ENCODE peak calls at places on chromosomes 4 and X, in eight cellular contexts. N is cardiac muscle cell, H is spleen, Y is IMR-90, Q is epithelial cell of proximal tubule, E is fibroblast of pulmonary artery, O is mucosa of descending colon, X is fibroblast of lung. T is an unnamed sample.

GRCh38 chr4:151227731-151228130 is 49.2 kb upstream of the PRSS48 start:
- DNase-seq in N (peak), H (no peak), Y (peak), Q (peak), E (peak), O (peak), X (peak), T (peak)

GRCh38 chr4:70138751-70139150 is 15.3 kb upstream of the PRR27 start:
- DNase-seq in N (no peak), H (no peak), Y (no peak), Q (no peak), E (no peak), O (no peak), X (no peak), T (no peak)

GRCh38 chrX:86579777-86580176 is 431.5 kb downstream of the DACH2 start:
- DNase-seq in N (no peak), H (no peak), Y (no peak), Q (no peak), E (no peak), O (no peak), X (no peak), T (no peak)

GRCh38 chr4:70531981-70532380 is 13.6 kb downstream of the AMTN start:
- DNase-seq in N (no peak), H (no peak), Y (no peak), Q (no peak), E (no peak), O (no peak), X (no peak), T (no peak)

GRCh38 chrX:69024931-69025330 is 140.3 kb downstream of the PJA1 start:
- DNase-seq in N (peak), H (peak), Y (peak), Q (no peak), E (peak), O (peak), X (peak), T (peak)

GRCh38 chr4:3261411-3262207 is 12.7 kb downstream of the MSANTD1 start:
- DNase-seq in N (no peak), H (no peak), Y (no peak), Q (no peak), E (no peak), O (no peak), X (no peak), T (no peak)

GRCh38 chr4:99362768-99363167 is 10.2 kb upstream of the ADH1C start:
- DNase-seq in N (no peak), H (no peak), Y (no peak), Q (no peak), E (no peak), O (no peak), X (no peak), T (peak)

GRCh38 chrX:21158678-21159077 is 215.5 kb upstream of the CNKSR2 start:
- DNase-seq in N (no peak), H (no peak), Y (no peak), Q (no peak), E (no peak), O (no peak), X (no peak), T (no peak)

GRCh38 chr4:125773502-125773901 is 458.7 kb downstream of the FAT4 start:
- DNase-seq in N (no peak), H (no peak), Y (no peak), Q (no peak), E (no peak), O (no peak), X (no peak), T (no peak)

GRCh38 chrX:102995316-102995715 is 58.2 kb downstream of the RAB40AL start:
- DNase-seq in N (no peak), H (no peak), Y (no peak), Q (no peak), E (no peak), O (no peak), X (peak), T (no peak)

GRCh38 chr4:16616981-16617380 is 281.5 kb downstream of the LDB2 start:
- DNase-seq in N (no peak), H (no peak), Y (no peak), Q (no peak), E (no peak), O (no peak), X (no peak), T (peak)

GRCh38 chr4:16617416-16617815 is 281.0 kb downstream of the LDB2 start:
- DNase-seq in N (peak), H (no peak), Y (peak), Q (no peak), E (peak), O (no peak), X (peak), T (peak)
- H3K4me3 ChIP-seq in N (no peak), H (no peak), Y (peak), Q (no peak), E (no peak), O (no peak), X (peak), T (peak)

GRCh38 chr4:6907658-6908191 is 1.9 kb upstream of the TBC1D14 start:
- DNase-seq in N (peak), H (peak), Y (no peak), Q (no peak), E (peak), O (peak), X (no peak), T (peak)
- TF ChIP-seq CTCF in N (peak), H (peak), Y (peak), Q (peak), E (peak), O (peak), X (no peak), T (peak)

GRCh38 chr4:7812191-7812860 is 127.3 kb downstream of the AFAP1 start:
- DNase-seq in N (no peak), H (no peak), Y (peak), Q (no peak), E (peak), O (no peak), X (peak), T (no peak)
- H3K4me3 ChIP-seq in N (no peak), H (no peak), Y (no peak), Q (no peak), E (no peak), O (no peak), X (no peak), T (no peak)

GRCh38 chrX:131792356-131792749 is 230.7 kb upstream of the STK26 start:
- DNase-seq in N (no peak), H (peak), Y (peak), Q (no peak), E (no peak), O (no peak), X (peak), T (peak)
- TF ChIP-seq CTCF in N (no peak), H (no peak), Y (peak), Q (no peak), E (no peak), O (no peak), X (no peak), T (peak)

GRCh38 chr4:185719493-185719843 is 92.5 kb downstream of the SORBS2 start:
- DNase-seq in N (no peak), H (no peak), Y (no peak), Q (no peak), E (no peak), O (no peak), X (no peak), T (no peak)

GRCh38 chr4:185721190-185721948 is 90.6 kb downstream of the SORBS2 start:
- DNase-seq in N (peak), H (no peak), Y (no peak), Q (no peak), E (peak), O (peak), X (no peak), T (peak)

GRCh38 chr4:185723619-185724150 is 88.3 kb downstream of the SORBS2 start:
- DNase-seq in N (no peak), H (no peak), Y (no peak), Q (no peak), E (no peak), O (no peak), X (no peak), T (no peak)

GRCh38 chr4:185718578-185719492 is 93.2 kb downstream of the SORBS2 start:
- DNase-seq in N (no peak), H (no peak), Y (no peak), Q (peak), E (no peak), O (no peak), X (no peak), T (no peak)

GRCh38 chr4:185721949-185722316 is 90.1 kb downstream of the SORBS2 start:
- DNase-seq in N (peak), H (no peak), Y (no peak), Q (no peak), E (peak), O (no peak), X (no peak), T (peak)
- H3K4me3 ChIP-seq in N (no peak), H (no peak), Y (no peak), Q (no peak), E (no peak), O (no peak), X (no peak), T (no peak)

GRCh38 chr4:37976991-37977470 is 16.8 kb downstream of the PTTG2 start:
- DNase-seq in N (peak), H (peak), Y (peak), Q (no peak), E (peak), O (peak), X (peak), T (peak)
- TF ChIP-seq CTCF in N (no peak), H (no peak), Y (peak), Q (no peak), E (no peak), O (no peak), X (no peak), T (no peak)

DNA sequence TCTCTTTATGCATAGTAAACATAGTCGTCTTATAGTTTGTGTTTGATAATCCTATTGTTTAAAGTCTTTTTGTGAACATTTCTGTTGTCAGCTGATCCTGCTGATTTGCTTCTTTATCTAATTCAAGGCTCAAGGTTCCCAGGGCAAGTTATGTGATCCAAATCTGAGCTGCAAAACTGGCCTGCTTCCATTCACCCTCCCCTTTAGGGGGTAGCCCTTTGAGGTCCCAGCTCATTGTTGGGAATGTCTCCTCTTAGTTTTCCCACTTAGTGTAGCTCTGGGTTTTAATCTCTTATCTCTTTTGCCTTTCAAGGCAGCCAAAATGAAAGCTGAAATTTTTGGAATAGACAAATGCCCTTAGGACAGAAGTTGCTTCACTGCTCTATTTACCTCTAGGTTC is 40.2 kb upstream of the MAGED1 start:
- DNase-seq in N (no peak), H (no peak), Y (no peak), Q (no peak), E (no peak), O (no peak), X (no peak), T (no peak)
- H3K4me3 ChIP-seq in N (no peak), H (no peak), Y (no peak), Q (no peak), E (no peak), O (no peak), X (no peak), T (no peak)

GRCh38 chr4:72283357-72283756 is 251.6 kb downstream of the NPFFR2 start:
- DNase-seq in N (no peak), H (no peak), Y (no peak), Q (no peak), E (no peak), O (no peak), X (no peak), T (no peak)

GRCh38 chr4:72290737-72291136 is 258.9 kb downstream of the NPFFR2 start:
- DNase-seq in N (no peak), H (no peak), Y (no peak), Q (no peak), E (no peak), O (no peak), X (no peak), T (no peak)

GRCh38 chr4:72280252-72280651 is 248.5 kb downstream of the NPFFR2 start:
- DNase-seq in N (no peak), H (no peak), Y (no peak), Q (no peak), E (no peak), O (no peak), X (no peak), T (no peak)

DNA sequence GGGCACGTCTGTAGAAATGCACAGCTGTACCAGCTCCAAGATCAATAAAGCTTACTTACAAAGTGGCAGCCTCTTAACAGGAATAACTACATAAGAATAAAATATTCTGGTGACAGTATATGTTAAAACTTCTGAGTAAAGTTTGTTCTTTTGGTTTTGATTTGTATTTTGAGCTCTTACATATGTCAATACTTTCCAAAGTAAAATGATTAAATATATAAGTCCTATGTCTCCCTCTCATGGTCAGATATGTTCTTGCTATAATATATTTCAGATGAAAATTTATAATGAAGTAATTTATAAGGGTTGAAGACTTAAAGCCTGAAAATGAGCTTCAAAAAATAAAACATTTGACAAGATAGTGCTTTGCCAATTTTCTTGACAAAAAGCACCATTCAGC is 254.4 kb downstream of the NPFFR2 start:
- DNase-seq in N (peak), H (no peak), Y (peak), Q (no peak), E (peak), O (no peak), X (peak), T (peak)
- TF ChIP-seq CTCF in N (no peak), H (no peak), Y (peak), Q (no peak), E (peak), O (no peak), X (no peak), T (no peak)